ENCODE peak calls at places on chromosomes 6 and 20, in nine cellular contexts. U is fibroblast of pulmonary artery; N is uterus; Z is heart right ventricle; S is astrocyte; K is CD8-positive, alpha-beta memory T cell; H is ovary; F is stomach; W is astrocyte of the spinal cord. C is an unnamed sample.

GRCh38 chr6:158324136-158324535 is 11.9 kb downstream of the TULP4 start:
- DNase-seq in H (no peak), Z (no peak), K (no peak), S (no peak), W (no peak), U (peak), N (no peak), F (no peak), C (peak)

GRCh38 chr6:43074847-43075741 is 1.0 kb upstream of the PTK7 start:
- DNase-seq in Z (no peak), N (peak), F (no peak), H (peak), K (no peak), U (peak), W (peak), S (no peak), C (peak)

GRCh38 chr20:24653306-24653705 is 183.9 kb downstream of the SYNDIG1 start:
- DNase-seq in H (no peak), Z (no peak), S (no peak), N (no peak), F (no peak), W (peak), U (no peak), K (no peak), C (peak)

GRCh38 chr6:136528477-136528876 is 21.7 kb downstream of the MAP7 start:
- DNase-seq in K (no peak), N (no peak), Z (no peak), U (no peak), F (no peak), S (no peak), W (no peak), H (no peak), C (no peak)

GRCh38 chr6:56529594-56530191 is 113.0 kb downstream of the DST start:
- DNase-seq in H (no peak), U (no peak), K (no peak), F (no peak), Z (no peak), W (no peak), S (peak), N (no peak), C (peak)

GRCh38 chr20:9230406-9230805 is 161.5 kb downstream of the PLCB4 start:
- DNase-seq in W (no peak), F (no peak), U (no peak), K (no peak), S (no peak), H (no peak), N (no peak), Z (no peak), C (no peak)

GRCh38 chr6:15763827-15764226 is 101.0 kb upstream of the DTNBP1 start:
- DNase-seq in F (no peak), Z (no peak), K (no peak), U (peak), W (peak), N (no peak), H (peak), S (peak), C (peak)

GRCh38 chr20:42110301-42110700 is 492.1 kb upstream of the CHD6 start:
- DNase-seq in W (no peak), K (no peak), F (no peak), N (no peak), U (no peak), S (no peak), Z (no peak), H (no peak), C (no peak)

GRCh38 chr6:3813150-3813780 is 35.9 kb upstream of the FAM50B start:
- DNase-seq in U (peak), K (no peak), N (peak), S (no peak), F (peak), W (peak), H (no peak), Z (peak), C (peak)

GRCh38 chr6:166486536-166486880 is 100.0 kb downstream of the RAMACL start:
- DNase-seq in U (no peak), Z (no peak), N (no peak), K (no peak), H (no peak), F (no peak), S (no peak), W (no peak), C (no peak)

GRCh38 chr6:61755739-61756138 is 530.3 kb downstream of the KHDRBS2 start:
- DNase-seq in N (no peak), F (no peak), H (no peak), S (no peak), U (no peak), K (no peak), W (no peak), Z (no peak), C (no peak)
- H3K4me3 ChIP-seq in N (no peak), F (no peak), H (no peak), S (no peak), U (no peak), K (no peak), W (no peak), Z (no peak), C (no peak)

GRCh38 chr6:30886897-30887255 is 2.6 kb downstream of the DDR1 start:
- DNase-seq in S (no peak), Z (no peak), N (no peak), K (no peak), H (no peak), F (no peak), W (no peak), U (no peak), C (no peak)
- H3K4me3 ChIP-seq in S (no peak), Z (no peak), N (no peak), K (no peak), H (no peak), F (peak), W (no peak), U (no peak), C (no peak)

GRCh38 chr6:10692965-10693538 is 1.4 kb downstream of the C6orf52 start:
- DNase-seq in W (no peak), Z (no peak), F (no peak), S (no peak), H (no peak), K (no peak), N (no peak), U (no peak), C (no peak)
- H3K4me3 ChIP-seq in W (peak), Z (peak), F (peak), S (peak), H (no peak), K (peak), N (no peak), U (peak), C (peak)

GRCh38 chr20:62792940-62793756 is 3.1 kb upstream of the MRGBP start:
- DNase-seq in N (no peak), W (no peak), Z (no peak), F (no peak), K (no peak), U (no peak), S (no peak), H (peak), C (no peak)
- H3K4me3 ChIP-seq in N (peak), W (no peak), Z (peak), F (peak), K (peak), U (no peak), S (no peak), H (peak), C (no peak)

DNA sequence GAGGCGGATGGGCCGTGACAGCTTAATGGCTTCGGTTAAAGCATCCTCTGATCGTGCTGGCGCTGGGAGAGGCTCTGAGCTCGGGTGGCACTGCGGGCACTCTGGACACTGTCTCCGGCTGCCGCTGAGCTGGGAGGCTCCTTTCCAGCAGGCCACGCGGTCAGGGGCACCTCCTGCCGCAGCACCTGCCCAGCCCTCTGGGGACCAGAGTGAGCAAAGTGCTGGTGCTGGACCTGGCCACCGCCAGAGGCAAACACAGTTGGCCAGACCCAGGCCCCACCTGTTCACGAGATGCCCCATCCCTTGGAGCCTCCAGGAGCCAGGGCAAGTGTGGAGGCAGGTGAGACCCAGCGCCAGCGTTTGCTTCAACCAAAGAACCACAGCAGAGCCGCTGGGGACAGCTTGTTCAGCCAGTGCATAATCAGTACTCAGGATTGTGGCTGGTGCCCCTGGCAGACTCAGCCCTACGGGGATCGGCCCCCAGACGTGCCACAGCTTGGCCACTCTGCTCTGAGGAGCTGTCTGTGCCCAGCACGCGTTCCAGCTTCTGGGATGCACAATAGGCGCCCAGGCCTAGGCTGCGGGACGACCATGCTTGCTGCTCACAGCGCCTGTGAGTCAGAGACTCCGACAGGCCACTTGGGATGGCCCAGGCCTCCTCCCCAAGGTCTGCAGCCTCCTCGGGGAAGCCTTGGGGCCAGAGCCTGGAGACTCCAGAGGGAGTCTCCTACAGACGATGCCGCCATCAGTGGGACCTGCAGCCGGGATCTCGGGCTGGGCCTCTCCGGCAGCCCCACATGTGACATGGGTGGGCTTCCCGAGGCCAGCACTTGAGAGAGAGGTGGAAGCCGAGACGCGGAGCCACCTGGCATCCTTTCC is 38.2 kb upstream of the SLCO4A1 start:
- DNase-seq in H (no peak), N (no peak), U (no peak), W (no peak), S (no peak), Z (no peak), K (no peak), F (no peak), C (no peak)
- H3K4me3 ChIP-seq in H (no peak), N (no peak), U (no peak), W (no peak), S (no peak), Z (peak), K (no peak), F (peak), C (no peak)

DNA sequence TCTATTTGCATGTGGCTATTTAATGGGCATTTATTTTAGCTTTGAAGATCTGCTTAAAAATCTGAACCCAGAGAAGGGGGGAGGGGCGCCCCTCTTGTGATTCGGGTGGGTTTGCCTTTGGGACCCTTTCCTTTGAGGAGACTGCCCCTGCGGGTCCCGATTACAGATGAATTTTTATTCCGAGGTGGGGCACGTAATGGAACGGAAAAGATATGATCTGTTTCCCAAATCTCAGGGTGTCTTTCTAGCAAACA is 30.9 kb downstream of the TFAP2A start:
- DNase-seq in U (no peak), F (no peak), Z (no peak), N (no peak), S (no peak), H (no peak), K (no peak), W (no peak), C (no peak)
- H3K4me3 ChIP-seq in U (no peak), F (no peak), Z (no peak), N (no peak), S (no peak), H (no peak), K (no peak), W (no peak), C (no peak)

DNA sequence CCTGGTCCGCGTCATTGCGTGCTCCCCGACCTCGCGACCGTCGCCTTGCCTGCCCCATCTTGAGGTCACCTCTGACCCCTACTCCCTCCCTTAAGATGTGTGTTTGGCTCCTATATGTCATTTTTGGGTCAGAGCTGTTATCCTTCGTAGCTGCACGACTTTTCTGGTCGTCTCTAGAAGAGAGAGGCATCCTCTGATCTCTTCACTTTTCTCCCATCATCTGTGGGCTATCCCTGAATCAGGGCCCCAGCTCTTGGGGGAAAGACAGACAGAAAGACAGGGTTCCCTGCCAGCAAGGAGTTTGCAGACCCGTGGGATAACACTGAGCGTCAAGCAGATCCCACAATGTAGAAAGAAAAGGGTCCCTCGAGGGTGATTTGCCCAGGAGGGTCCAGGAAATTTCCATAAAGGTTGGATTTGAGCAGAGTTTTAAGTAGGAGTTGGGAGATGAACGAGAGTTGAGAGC is 555 bp downstream of the FAM120B start:
- DNase-seq in H (no peak), F (no peak), W (no peak), Z (no peak), S (no peak), N (no peak), U (no peak), K (no peak), C (no peak)
- H3K4me3 ChIP-seq in H (peak), F (peak), W (peak), Z (peak), S (peak), N (peak), U (peak), K (peak), C (peak)

C was measured in AG10803.